ENCODE peak calls at places on chromosomes 12 and 14, in six cellular contexts. U is tibial artery; Q is stimulated activated CD8-positive, alpha-beta memory T cell treated with anti-CD3 and anti-CD28 coated beads, Interleukin-4, amount 100 ng/mL, for 24 hours; Z is T-helper 1 cell; J is RCC 7860; B is stimulated activated CD4-positive, alpha-beta T cell treated with anti-CD3 and anti-CD28 coated beads, Interleukin-4, amount 100 ng/mL, for 48 hours. K is an unnamed sample.
A peak's percentile ranks its signal among the peaks of the same experiment; 100 is the strongest.

GRCh38 chr14:81565441-81566290 is 32.0 kb upstream of the SEL1L start:
- DNase-seq in U (no peak), Q (no peak), Z (no peak), J (no peak), B (no peak), K (peak; percentile 59)

GRCh38 chr12:17954788-17955187 is 135.2 kb downstream of the RERGL start:
- DNase-seq in U (no peak), Q (no peak), Z (no peak), J (no peak), B (no peak), K (no peak)

GRCh38 chr14:77307099-77307496 is 13.6 kb downstream of the POMT2 start:
- DNase-seq in U (no peak), Q (no peak), Z (no peak), J (no peak), B (no peak), K (no peak)

GRCh38 chr12:43856932-43857331 is 21.1 kb downstream of the TMEM117 start:
- DNase-seq in U (no peak), Q (no peak), Z (no peak), J (no peak), B (no peak), K (no peak)

GRCh38 chr12:111193511-111193910 is 175.4 kb downstream of the PHETA1 start:
- DNase-seq in U (no peak), Q (no peak), Z (no peak), J (no peak), B (no peak), K (no peak)

GRCh38 chr12:67647251-67647546 is 1.3 kb upstream of the DYRK2 start:
- DNase-seq in U (no peak), Q (no peak), Z (no peak), J (no peak), B (no peak), K (no peak)

GRCh38 chr12:85059594-85059993 is 23.4 kb downstream of the LRRIQ1 start:
- DNase-seq in U (no peak), Q (no peak), Z (no peak), J (no peak), B (no peak), K (no peak)

GRCh38 chr12:49228653-49229052 is 36.2 kb upstream of the TUBA1C start:
- DNase-seq in U (no peak), Q (no peak), Z (no peak), J (no peak), B (no peak), K (no peak)

GRCh38 chr12:129971721-129972120 is 67.9 kb upstream of the TMEM132D start:
- DNase-seq in U (no peak), Q (no peak), Z (no peak), J (no peak), B (no peak), K (no peak)

GRCh38 chr12:51067229-51067628 is 16.2 kb downstream of the CSRNP2 start:
- DNase-seq in U (no peak), Q (no peak), Z (no peak), J (no peak), B (no peak), K (no peak)

GRCh38 chr12:43858096-43858495 is 22.2 kb downstream of the TMEM117 start:
- DNase-seq in U (no peak), Q (no peak), Z (no peak), J (no peak), B (no peak), K (no peak)

GRCh38 chr14:105056303-105056831 is 8.9 kb downstream of the GPR132 start:
- DNase-seq in U (no peak), Q (no peak), Z (no peak), J (no peak), B (no peak), K (no peak)

GRCh38 chr12:67434653-67435375 is 165.7 kb downstream of the CAND1 start:
- DNase-seq in U (peak; percentile 54), Q (no peak), Z (no peak), J (peak; percentile 78), B (no peak), K (no peak)

GRCh38 chr14:78758333-78758732 is 588.2 kb downstream of the NRXN3 start:
- DNase-seq in U (no peak), Q (no peak), Z (no peak), J (peak; percentile 5), B (no peak), K (peak; percentile 31)

GRCh38 chr12:105852958-105853357 is 285.8 kb downstream of the NUAK1 start:
- DNase-seq in U (peak; percentile 28), Q (no peak), Z (no peak), J (no peak), B (no peak), K (no peak)

GRCh38 chr12:114732426-114733030 is 48.6 kb upstream of the TBX3 start:
- DNase-seq in U (no peak), Q (no peak), Z (no peak), J (no peak), B (no peak), K (no peak)

GRCh38 chr14:30270200-30271161 is 288.5 kb upstream of the G2E3 start:
- DNase-seq in U (peak; percentile 81), Q (peak; percentile 34), Z (no peak), J (peak; percentile 11), B (peak; percentile 56), K (peak; percentile 83)

GRCh38 chr14:54048311-54048710 is 91.7 kb upstream of the BMP4 start:
- DNase-seq in U (no peak), Q (no peak), Z (no peak), J (no peak), B (no peak), K (no peak)

GRCh38 chr12:102543931-102544485 is 63.6 kb upstream of the IGF1 start:
- DNase-seq in U (no peak), Q (no peak), Z (no peak), J (peak; percentile 18), B (no peak), K (no peak)

GRCh38 chr12:123936956-123937706 is 35.5 kb downstream of the CCDC92 start:
- DNase-seq in U (no peak), Q (no peak), Z (no peak), J (no peak), B (no peak), K (no peak)

GRCh38 chr12:3150820-3151590 is 73.8 kb downstream of the TSPAN9 start:
- DNase-seq in U (no peak), Q (no peak), Z (no peak), J (no peak), B (no peak), K (no peak)

GRCh38 chr14:64708148-64709004 is 4.2 kb downstream of the PLEKHG3 start:
- DNase-seq in U (peak; percentile 59), Q (no peak), Z (no peak), J (peak; percentile 73), B (no peak), K (peak; percentile 100)

GRCh38 chr12:41368006-41368405 is 179.9 kb downstream of the PDZRN4 start:
- DNase-seq in U (no peak), Q (no peak), Z (no peak), J (no peak), B (no peak), K (no peak)

GRCh38 chr12:43309845-43310405 is 242.1 kb downstream of the ADAMTS20 start:
- DNase-seq in U (no peak), Q (no peak), Z (no peak), J (no peak), B (no peak), K (no peak)

K was measured in Kasumi-1.